ENCODE peak calls at places on chromosome X, in six cellular contexts. One of them, this sample, is unnamed.

GRCh38 chrX:116317409-116317808 is 119.0 kb upstream of the SLC6A14 start:
- DNase-seq in AG09309: no peak
- DNase-seq in cardiac muscle cell: peak
- DNase-seq in GM12865: no peak
- DNase-seq in HFFc6: no peak
- DNase-seq in right lobe of liver: no peak
- DNase-seq in this sample: no peak

GRCh38 chrX:9241427-9241826 is 207.5 kb upstream of the FAM9B start:
- DNase-seq in cardiac muscle cell: no peak
- DNase-seq in right lobe of liver: no peak
- DNase-seq in GM12865: no peak
- DNase-seq in HFFc6: no peak
- DNase-seq in AG09309: no peak
- DNase-seq in this sample: no peak

GRCh38 chrX:120604359-120604782 is 470 bp downstream of the MCTS1 start:
- DNase-seq in HFFc6: peak
- DNase-seq in GM12865: peak
- DNase-seq in cardiac muscle cell: peak
- DNase-seq in right lobe of liver: no peak
- DNase-seq in AG09309: peak
- DNase-seq in this sample: peak

GRCh38 chrX:57933321-57933720 is 23.1 kb upstream of the ZXDA start:
- DNase-seq in right lobe of liver: no peak
- DNase-seq in HFFc6: no peak
- DNase-seq in cardiac muscle cell: no peak
- DNase-seq in AG09309: no peak
- DNase-seq in GM12865: no peak
- DNase-seq in this sample: no peak

GRCh38 chrX:127305013-127305412 is 485.5 kb downstream of the PRR32 start:
- DNase-seq in AG09309: no peak
- DNase-seq in right lobe of liver: no peak
- DNase-seq in cardiac muscle cell: no peak
- DNase-seq in HFFc6: no peak
- DNase-seq in GM12865: no peak
- DNase-seq in this sample: no peak

GRCh38 chrX:38304010-38304409 is 23.3 kb downstream of the RPGR start:
- DNase-seq in HFFc6: peak
- DNase-seq in GM12865: no peak
- DNase-seq in AG09309: no peak
- DNase-seq in right lobe of liver: no peak
- DNase-seq in cardiac muscle cell: peak
- DNase-seq in this sample: no peak

GRCh38 chrX:136354201-136354600 is 53.4 kb downstream of the ADGRG4 start:
- DNase-seq in right lobe of liver: no peak
- DNase-seq in cardiac muscle cell: no peak
- DNase-seq in AG09309: no peak
- DNase-seq in GM12865: peak
- DNase-seq in HFFc6: no peak
- DNase-seq in this sample: no peak

GRCh38 chrX:107676559-107677378 is 48.5 kb downstream of the PRPS1 start:
- DNase-seq in cardiac muscle cell: peak
- DNase-seq in AG09309: peak
- DNase-seq in GM12865: no peak
- DNase-seq in right lobe of liver: peak
- DNase-seq in HFFc6: peak
- DNase-seq in this sample: peak

GRCh38 chrX:38845426-38845825 is 44.2 kb downstream of the MID1IP1 start:
- DNase-seq in cardiac muscle cell: no peak
- DNase-seq in HFFc6: no peak
- DNase-seq in right lobe of liver: no peak
- DNase-seq in AG09309: no peak
- DNase-seq in GM12865: no peak
- DNase-seq in this sample: no peak

GRCh38 chrX:93874554-93874953 is 200.5 kb downstream of the FAM133A start:
- DNase-seq in AG09309: no peak
- DNase-seq in HFFc6: no peak
- DNase-seq in cardiac muscle cell: peak
- DNase-seq in right lobe of liver: no peak
- DNase-seq in GM12865: peak
- DNase-seq in this sample: no peak

GRCh38 chrX:39652336-39652735 is 445.4 kb downstream of the BCOR start:
- DNase-seq in HFFc6: no peak
- DNase-seq in GM12865: peak
- DNase-seq in cardiac muscle cell: no peak
- DNase-seq in AG09309: no peak
- DNase-seq in right lobe of liver: no peak
- DNase-seq in this sample: peak

GRCh38 chrX:45952030-45952429 is 593.2 kb downstream of the ZNF674 start:
- DNase-seq in GM12865: no peak
- DNase-seq in AG09309: no peak
- DNase-seq in right lobe of liver: no peak
- DNase-seq in cardiac muscle cell: no peak
- DNase-seq in HFFc6: no peak
- DNase-seq in this sample: no peak

GRCh38 chrX:15328131-15328530 is 7.2 kb downstream of the PIGA start:
- DNase-seq in right lobe of liver: no peak
- DNase-seq in AG09309: no peak
- DNase-seq in HFFc6: no peak
- DNase-seq in cardiac muscle cell: no peak
- DNase-seq in GM12865: no peak
- DNase-seq in this sample: no peak

GRCh38 chrX:76159453-76159852 is 13.4 kb upstream of the PBDC1 start:
- DNase-seq in cardiac muscle cell: no peak
- DNase-seq in HFFc6: no peak
- DNase-seq in GM12865: no peak
- DNase-seq in AG09309: no peak
- DNase-seq in right lobe of liver: no peak
- DNase-seq in this sample: no peak

GRCh38 chrX:112571388-112571787 is 108.3 kb downstream of the LHFPL1 start:
- DNase-seq in cardiac muscle cell: no peak
- DNase-seq in HFFc6: no peak
- DNase-seq in GM12865: no peak
- DNase-seq in AG09309: no peak
- DNase-seq in right lobe of liver: no peak
- DNase-seq in this sample: no peak

GRCh38 chrX:70089575-70090297 is 27.5 kb downstream of the OTUD6A start:
- DNase-seq in cardiac muscle cell: no peak
- DNase-seq in GM12865: no peak
- DNase-seq in HFFc6: peak
- DNase-seq in right lobe of liver: no peak
- DNase-seq in AG09309: no peak
- DNase-seq in this sample: no peak

GRCh38 chrX:129176710-129177109 is 346.6 kb downstream of the SMARCA1 start:
- DNase-seq in AG09309: no peak
- DNase-seq in HFFc6: no peak
- DNase-seq in GM12865: no peak
- DNase-seq in cardiac muscle cell: no peak
- DNase-seq in right lobe of liver: no peak
- DNase-seq in this sample: no peak

GRCh38 chrX:129842510-129843208 is 1.0 kb downstream of the ZDHHC9 start:
- DNase-seq in cardiac muscle cell: peak
- DNase-seq in GM12865: peak
- DNase-seq in right lobe of liver: peak
- DNase-seq in AG09309: no peak
- DNase-seq in HFFc6: peak
- DNase-seq in this sample: peak

GRCh38 chrX:22090181-22090580 is 58.1 kb downstream of the PHEX start:
- DNase-seq in HFFc6: no peak
- DNase-seq in GM12865: no peak
- DNase-seq in cardiac muscle cell: no peak
- DNase-seq in AG09309: no peak
- DNase-seq in right lobe of liver: no peak
- DNase-seq in this sample: no peak

GRCh38 chrX:41923925-41924693 is 755 bp upstream of the CASK start:
- DNase-seq in HFFc6: peak
- DNase-seq in AG09309: peak
- DNase-seq in right lobe of liver: peak
- DNase-seq in GM12865: peak
- DNase-seq in cardiac muscle cell: peak
- DNase-seq in this sample: peak

GRCh38 chrX:30910124-30910860 is 21.2 kb upstream of the TAB3 start:
- DNase-seq in cardiac muscle cell: no peak
- DNase-seq in GM12865: no peak
- DNase-seq in HFFc6: no peak
- DNase-seq in AG09309: no peak
- DNase-seq in right lobe of liver: no peak
- DNase-seq in this sample: peak

GRCh38 chrX:12308420-12308819 is 170.1 kb downstream of the FRMPD4 start:
- DNase-seq in HFFc6: no peak
- DNase-seq in AG09309: no peak
- DNase-seq in cardiac muscle cell: no peak
- DNase-seq in right lobe of liver: no peak
- DNase-seq in GM12865: no peak
- DNase-seq in this sample: no peak

GRCh38 chrX:44439242-44439641 is 95.8 kb upstream of the EFHC2 start:
- DNase-seq in HFFc6: no peak
- DNase-seq in cardiac muscle cell: no peak
- DNase-seq in AG09309: no peak
- DNase-seq in GM12865: no peak
- DNase-seq in right lobe of liver: no peak
- DNase-seq in this sample: no peak

GRCh38 chrX:22800806-22801205 is 199.0 kb upstream of the DDX53 start:
- DNase-seq in GM12865: no peak
- DNase-seq in cardiac muscle cell: no peak
- DNase-seq in AG09309: no peak
- DNase-seq in right lobe of liver: no peak
- DNase-seq in HFFc6: peak
- DNase-seq in this sample: no peak

GRCh38 chrX:71282514-71283408 is 674 bp upstream of the NONO start:
- DNase-seq in GM12865: peak
- DNase-seq in cardiac muscle cell: no peak
- DNase-seq in AG09309: no peak
- DNase-seq in HFFc6: peak
- DNase-seq in right lobe of liver: no peak
- DNase-seq in this sample: peak

DNA sequence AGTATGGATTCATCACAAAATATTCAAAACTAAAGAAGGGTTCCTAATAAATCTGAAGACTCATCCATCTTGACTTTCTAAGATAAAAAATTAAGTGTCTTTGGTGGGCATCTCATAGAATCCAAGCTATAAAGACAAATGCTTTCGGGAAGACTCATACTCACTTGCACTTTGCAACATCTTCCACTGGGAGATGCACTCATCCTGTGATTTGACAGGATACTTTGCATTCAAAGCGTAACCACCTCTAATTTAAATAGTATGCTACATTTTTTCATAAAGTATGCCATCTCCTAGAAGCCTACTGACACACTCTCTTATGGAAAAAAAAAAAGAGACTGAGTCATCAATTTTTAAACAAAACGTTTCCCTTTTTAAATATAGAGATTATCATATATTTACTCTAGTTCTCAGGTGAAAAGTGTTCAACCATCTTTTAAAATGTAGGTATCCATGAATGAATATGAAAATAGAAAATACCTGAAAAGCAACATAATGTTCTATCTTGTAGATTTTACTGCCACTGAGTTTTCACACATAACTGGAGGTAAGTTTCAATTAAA is 119.6 kb downstream of the KLHL13 start:
- DNase-seq in right lobe of liver: no peak
- DNase-seq in GM12865: peak
- DNase-seq in HFFc6: no peak
- DNase-seq in AG09309: no peak
- DNase-seq in cardiac muscle cell: no peak
- DNase-seq in this sample: no peak
- TF ChIP-seq CTCF in right lobe of liver: no peak
- TF ChIP-seq CTCF in GM12865: peak
- TF ChIP-seq CTCF in HFFc6: no peak
- TF ChIP-seq CTCF in AG09309: no peak
- TF ChIP-seq CTCF in cardiac muscle cell: peak
- TF ChIP-seq CTCF in this sample: no peak

GRCh38 chrX:20529711-20530110 is 263.0 kb upstream of the RPS6KA3 start:
- DNase-seq in HFFc6: no peak
- DNase-seq in right lobe of liver: no peak
- DNase-seq in GM12865: no peak
- DNase-seq in AG09309: no peak
- DNase-seq in cardiac muscle cell: peak
- DNase-seq in this sample: no peak

GRCh38 chrX:20527041-20527440 is 260.3 kb upstream of the RPS6KA3 start:
- DNase-seq in HFFc6: no peak
- DNase-seq in GM12865: no peak
- DNase-seq in right lobe of liver: no peak
- DNase-seq in cardiac muscle cell: no peak
- DNase-seq in AG09309: no peak
- DNase-seq in this sample: no peak

GRCh38 chrX:20529301-20529700 is 262.6 kb upstream of the RPS6KA3 start:
- DNase-seq in AG09309: no peak
- DNase-seq in HFFc6: no peak
- DNase-seq in cardiac muscle cell: no peak
- DNase-seq in GM12865: no peak
- DNase-seq in right lobe of liver: no peak
- DNase-seq in this sample: no peak

GRCh38 chrX:20530319-20530979 is 263.7 kb upstream of the RPS6KA3 start:
- DNase-seq in cardiac muscle cell: peak
- DNase-seq in GM12865: peak
- DNase-seq in AG09309: peak
- DNase-seq in right lobe of liver: peak
- DNase-seq in HFFc6: peak
- DNase-seq in this sample: peak

DNA sequence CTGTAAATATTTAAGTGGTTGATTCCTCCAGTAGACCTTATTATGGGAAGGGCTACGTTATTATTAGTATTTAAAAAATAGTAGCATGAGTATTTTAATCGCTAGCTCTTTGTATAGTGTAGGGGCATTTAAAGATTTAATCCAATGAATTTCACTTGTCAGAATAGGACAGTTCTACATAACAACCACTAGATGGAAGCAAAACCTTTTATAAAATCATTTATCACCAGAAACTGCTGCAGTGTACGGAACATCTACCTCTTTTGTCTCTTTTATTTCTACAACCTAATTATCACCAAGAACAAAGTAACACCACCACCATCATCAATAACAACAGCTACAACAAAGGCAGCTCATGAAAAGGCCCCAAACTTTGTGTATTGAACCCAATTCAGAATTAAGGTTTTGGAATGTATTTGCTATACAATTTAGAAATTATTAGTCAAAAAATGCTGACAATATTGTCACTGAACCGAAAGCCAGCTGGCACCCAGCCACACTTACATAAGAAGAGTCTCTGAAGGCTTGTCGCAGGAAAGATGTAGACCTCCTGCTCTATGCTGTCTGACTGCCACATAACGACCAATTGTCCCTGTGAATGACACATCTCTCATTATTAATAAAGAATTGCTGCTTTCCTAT is 260.9 kb upstream of the RPS6KA3 start:
- DNase-seq in AG09309: no peak
- DNase-seq in cardiac muscle cell: peak
- DNase-seq in HFFc6: no peak
- DNase-seq in GM12865: no peak
- DNase-seq in right lobe of liver: peak
- DNase-seq in this sample: no peak
- TF ChIP-seq CTCF in AG09309: peak
- TF ChIP-seq CTCF in cardiac muscle cell: peak
- TF ChIP-seq CTCF in HFFc6: peak
- TF ChIP-seq CTCF in GM12865: peak
- TF ChIP-seq CTCF in right lobe of liver: peak
- TF ChIP-seq CTCF in this sample: peak

GRCh38 chrX:17374619-17375360 is at the start of gene NHS:
- DNase-seq in GM12865: no peak
- DNase-seq in cardiac muscle cell: peak
- DNase-seq in AG09309: peak
- DNase-seq in HFFc6: peak
- DNase-seq in right lobe of liver: peak
- DNase-seq in this sample: peak
- TF ChIP-seq CTCF in GM12865: no peak
- TF ChIP-seq CTCF in cardiac muscle cell: peak
- TF ChIP-seq CTCF in AG09309: peak
- TF ChIP-seq CTCF in HFFc6: peak
- TF ChIP-seq CTCF in right lobe of liver: peak
- TF ChIP-seq CTCF in this sample: no peak

GRCh38 chrX:65196758-65197371 is 220.6 kb upstream of the ZC4H2 start:
- DNase-seq in cardiac muscle cell: peak
- DNase-seq in GM12865: peak
- DNase-seq in AG09309: no peak
- DNase-seq in right lobe of liver: peak
- DNase-seq in HFFc6: no peak
- DNase-seq in this sample: peak
- TF ChIP-seq CTCF in cardiac muscle cell: no peak
- TF ChIP-seq CTCF in GM12865: no peak
- TF ChIP-seq CTCF in AG09309: no peak
- TF ChIP-seq CTCF in right lobe of liver: peak
- TF ChIP-seq CTCF in HFFc6: no peak
- TF ChIP-seq CTCF in this sample: no peak